ENCODE peak calls at places on chromosomes 12 and 14, in five cellular contexts. H, G, W, T and I are unnamed samples.

GRCh38 chr12:6533653-6534157 is 612 bp upstream of the GAPDH start:
- DNase-seq in T (peak), G (peak), W (peak), H (peak), I (no peak)

GRCh38 chr14:23376477-23377200 is at the start of gene CMTM5:
- DNase-seq in G (peak), T (no peak), W (no peak), H (no peak), I (no peak)

GRCh38 chr12:67917811-67918210 is 71.4 kb upstream of the IFNG-AS1 start:
- DNase-seq in G (no peak), H (no peak), W (no peak), T (no peak), I (no peak)

GRCh38 chr14:105475916-105476845 is 1.6 kb downstream of the CRIP2 start:
- DNase-seq in H (no peak), G (no peak), W (no peak), T (peak), I (no peak)

GRCh38 chr14:98692832-98693231 is 579.2 kb downstream of the BCL11B start:
- DNase-seq in T (no peak), H (no peak), W (no peak), G (no peak), I (no peak)

GRCh38 chr12:121391619-121392324 is 8.1 kb upstream of the RNF34 start:
- DNase-seq in T (no peak), G (no peak), H (no peak), W (peak), I (peak)

GRCh38 chr12:38258411-38258810 is 58.2 kb upstream of the ALG10B start:
- DNase-seq in H (no peak), G (no peak), W (no peak), T (no peak), I (no peak)

GRCh38 chr12:101653503-101653902 is 43.9 kb upstream of the CHPT1 start:
- DNase-seq in G (no peak), W (no peak), T (no peak), H (no peak), I (no peak)

GRCh38 chr12:59500335-59500734 is 95.5 kb upstream of the SLC16A7 start:
- DNase-seq in G (no peak), H (no peak), T (no peak), W (no peak), I (no peak)

GRCh38 chr12:84805474-84805858 is 107.1 kb downstream of the SLC6A15 start:
- DNase-seq in G (peak), T (no peak), W (no peak), H (no peak), I (no peak)

GRCh38 chr12:7879246-7879645 is 6.5 kb upstream of the SLC2A14 start:
- DNase-seq in H (no peak), W (no peak), T (no peak), G (no peak), I (no peak)

GRCh38 chr12:74685385-74685784 is 147.8 kb downstream of the ATXN7L3B start:
- DNase-seq in H (no peak), T (no peak), W (no peak), G (no peak), I (no peak)

GRCh38 chr14:29821665-29822429 is 105.8 kb downstream of the PRKD1 start:
- DNase-seq in G (no peak), T (no peak), H (no peak), W (no peak), I (no peak)

GRCh38 chr14:96270565-96271420 is 14.8 kb downstream of the BDKRB1 start:
- DNase-seq in G (no peak), W (no peak), T (no peak), H (no peak), I (no peak)

GRCh38 chr12:114045333-114045732 is 79.2 kb upstream of the RBM19 start:
- DNase-seq in T (no peak), H (no peak), G (no peak), W (no peak), I (no peak)

GRCh38 chr12:107091989-107092641 is 1.2 kb downstream of the CRY1 start:
- DNase-seq in T (peak), H (peak), G (peak), W (peak), I (peak)

GRCh38 chr12:53071591-53072551 is 7.3 kb downstream of the SPRYD3 start:
- DNase-seq in T (no peak), H (no peak), W (no peak), G (no peak), I (no peak)